ENCODE peak calls at places on chromosomes 6 and 20, in five cellular contexts. P is mesenchymal stem cell, C is trophoblast cell, K is H9, Y is H1. X is an unnamed sample.

GRCh38 chr6:110558575-110558974 is 82.2 kb upstream of the SLC22A16 start:
- DNase-seq in C (no peak), P (no peak), Y (no peak), K (no peak), X (no peak)

GRCh38 chr6:67544851-67545452 is 1090.1 kb upstream of the ADGRB3 start:
- DNase-seq in P (no peak), C (no peak), K (no peak), Y (no peak), X (no peak)

GRCh38 chr6:161876231-161876630 is 602.4 kb upstream of the AGPAT4 start:
- DNase-seq in P (no peak), C (peak; percentile 80), Y (no peak), K (no peak), X (no peak)

GRCh38 chr6:166667886-166668620 is 41.0 kb upstream of the RPS6KA2 start:
- DNase-seq in C (no peak), K (no peak), Y (no peak), P (no peak), X (no peak)

GRCh38 chr20:31666258-31667042 is 28.7 kb downstream of the COX4I2 start:
- DNase-seq in K (no peak), Y (no peak), C (peak; percentile 32), P (no peak), X (no peak)

GRCh38 chr6:33885121-33886057 is 81.6 kb upstream of the MLN start:
- DNase-seq in C (peak; percentile 12), Y (no peak), P (peak; percentile 73), K (no peak), X (no peak)

GRCh38 chr6:75735491-75736186 is 13.4 kb upstream of the MYO6 start:
- DNase-seq in Y (no peak), C (peak; percentile 27), P (peak; percentile 67), K (no peak), X (no peak)

GRCh38 chr6:74606488-74607135 is 599.2 kb downstream of the COL12A1 start:
- DNase-seq in C (peak; percentile 33), P (peak; percentile 94), K (no peak), Y (no peak), X (no peak)

GRCh38 chr6:170092826-170093225 is 198.1 kb downstream of the DLL1 start:
- DNase-seq in K (no peak), Y (no peak), P (no peak), C (no peak), X (no peak)

GRCh38 chr6:170091639-170092579 is 199.0 kb downstream of the DLL1 start:
- DNase-seq in C (no peak), P (no peak), Y (no peak), K (no peak), X (no peak)

GRCh38 chr6:170090561-170090960 is 200.3 kb downstream of the DLL1 start:
- DNase-seq in Y (no peak), P (no peak), C (no peak), K (no peak), X (no peak)

GRCh38 chr6:170089937-170090335 is 200.9 kb downstream of the DLL1 start:
- DNase-seq in K (no peak), C (no peak), P (no peak), Y (no peak), X (no peak)

GRCh38 chr6:170091000-170091638 is 199.8 kb downstream of the DLL1 start:
- DNase-seq in P (no peak), K (no peak), Y (no peak), C (no peak), X (no peak)
- H3K9me3 ChIP-seq in P (no peaks in the 10 kb centered on the region), K (no peaks in the 10 kb centered on the region), Y (no peaks in the 10 kb centered on the region), C (peaks cover 4% of the 10 kb centered on the region), X (no peaks in the 10 kb centered on the region)

GRCh38 chr6:25010166-25010565 is 74.4 kb upstream of the RIPOR2 start:
- DNase-seq in K (no peak), Y (no peak), C (peak; percentile 18), P (no peak), X (no peak)
- H3K4me1 ChIP-seq in K (no peaks in the 10 kb centered on the region), Y (peaks cover 3% of the 10 kb centered on the region), C (peaks cover 4% of the 10 kb centered on the region), P (peaks cover 8% of the 10 kb centered on the region), X (peaks cover 5% of the 10 kb centered on the region)

GRCh38 chr6:35051997-35052583 is 89.0 kb downstream of the TCP11 start:
- DNase-seq in Y (no peak), C (no peak), K (no peak), P (no peak), X (no peak)

GRCh38 chr6:35054743-35055130 is 86.4 kb downstream of the TCP11 start:
- DNase-seq in K (no peak), C (no peak), Y (no peak), P (no peak), X (no peak)

GRCh38 chr6:35052694-35053565 is 88.2 kb downstream of the TCP11 start:
- DNase-seq in Y (no peak), C (no peak), K (no peak), P (peak; percentile 75), X (peak; percentile 57)

GRCh38 chr6:35054106-35054742 is 86.9 kb downstream of the TCP11 start:
- DNase-seq in Y (no peak), P (no peak), K (no peak), C (no peak), X (no peak)

GRCh38 chr6:35053701-35054100 is 87.4 kb downstream of the TCP11 start:
- DNase-seq in K (no peak), C (no peak), P (no peak), Y (no peak), X (no peak)
- H2BK12ac ChIP-seq in K (no peak overlapping the region), C (no peak overlapping the region), P (no peak overlapping the region), Y (no peak overlapping the region), X (no peak overlapping the region)

GRCh38 chr20:18187020-18187419 is 49.4 kb downstream of the KAT14 start:
- DNase-seq in P (peak; percentile 9), Y (no peak), C (peak; percentile 99), K (no peak), X (no peak)

GRCh38 chr20:18190466-18191233 is 53.0 kb downstream of the KAT14 start:
- DNase-seq in Y (no peak), C (peak; percentile 45), P (no peak), K (no peak), X (no peak)

GRCh38 chr20:18188446-18188845 is 50.8 kb downstream of the KAT14 start:
- DNase-seq in K (no peak), P (no peak), C (no peak), Y (no peak), X (no peak)

GRCh38 chr20:18195931-18196330 is 58.3 kb downstream of the KAT14 start:
- DNase-seq in K (no peak), Y (no peak), P (no peak), C (peak; percentile 73), X (no peak)

GRCh38 chr20:18191336-18191735 is 53.7 kb downstream of the KAT14 start:
- DNase-seq in P (no peak), C (no peak), Y (no peak), K (no peak), X (no peak)
- H3K9me3 ChIP-seq in P (no peaks in the 10 kb centered on the region), C (peaks cover 2% of the 10 kb centered on the region), Y (no peaks in the 10 kb centered on the region), K (no peaks in the 10 kb centered on the region), X (no peaks in the 10 kb centered on the region)

GRCh38 chr20:46708172-46708860 is 1.1 kb upstream of the SLC2A10 start:
- DNase-seq in Y (no peak), K (peak; percentile 78), P (no peak), C (peak; percentile 81), X (no peak)

GRCh38 chr20:46709055-46709458 is 392 bp upstream of the SLC2A10 start:
- DNase-seq in P (no peak), Y (no peak), C (peak; percentile 29), K (no peak), X (no peak)

GRCh38 chr20:46710149-46710913 is 882 bp downstream of the SLC2A10 start:
- DNase-seq in Y (no peak), K (no peak), P (no peak), C (peak; percentile 37), X (no peak)

GRCh38 chr20:46712056-46712636 is 2.7 kb downstream of the SLC2A10 start:
- DNase-seq in K (no peak), Y (no peak), C (no peak), P (no peak), X (no peak)

DNA sequence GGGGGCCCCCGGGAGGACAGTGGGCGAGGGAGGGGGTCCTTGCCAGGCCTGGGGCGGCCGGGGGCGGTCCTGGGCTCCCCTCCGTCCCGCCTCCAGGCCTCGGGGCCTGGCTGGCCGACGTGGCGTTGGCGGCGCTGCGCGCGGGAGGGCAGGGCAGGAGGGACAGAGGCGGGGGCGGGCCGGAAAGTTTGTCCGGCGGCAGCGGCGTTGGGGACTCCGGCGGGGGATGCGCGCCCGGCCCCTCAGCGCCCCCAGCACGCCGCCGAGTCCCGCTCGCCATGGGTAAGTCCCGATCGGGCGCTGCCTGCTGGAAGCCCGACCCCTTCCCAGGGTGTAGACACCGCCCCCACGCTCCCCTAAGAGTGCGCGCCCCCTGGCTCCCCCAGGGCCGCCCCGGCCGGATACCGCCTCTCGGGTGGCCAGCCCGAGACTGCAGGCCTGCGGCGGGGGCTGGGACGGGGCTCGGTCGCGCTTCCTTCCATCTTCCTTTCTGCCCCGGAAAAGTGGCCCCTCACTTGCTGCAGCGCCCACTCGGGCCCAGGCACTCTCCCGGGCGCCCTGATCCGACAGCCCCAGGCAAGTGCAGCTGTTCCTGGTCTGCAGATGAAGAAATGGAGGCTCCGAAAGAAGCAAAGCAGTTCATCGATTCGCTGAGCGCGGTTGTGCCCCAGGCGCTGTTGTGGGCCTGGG is at the start of gene SLC2A10:
- DNase-seq in C (peak; percentile 72), Y (no peak), K (peak; percentile 65), P (peak; percentile 72), X (peak; percentile 40)
- H3K4me1 ChIP-seq in C (peaks cover 11% of the 10 kb centered on the region), Y (peaks cover 12% of the 10 kb centered on the region), K (no peaks in the 10 kb centered on the region), P (peaks cover 8% of the 10 kb centered on the region), X (peaks cover 3% of the 10 kb centered on the region)

GRCh38 chr6:156910011-156910334 is 132.8 kb downstream of the ARID1B start:
- DNase-seq in C (no peak), P (no peak), K (no peak), Y (no peak), X (no peak)

GRCh38 chr6:156909212-156910010 is 132.2 kb downstream of the ARID1B start:
- DNase-seq in C (no peak), K (no peak), P (no peak), Y (no peak), X (no peak)

GRCh38 chr6:156905801-156906200 is 128.6 kb downstream of the ARID1B start:
- DNase-seq in C (no peak), Y (no peak), P (no peak), K (no peak), X (no peak)

GRCh38 chr6:156904176-156904967 is 127.2 kb downstream of the ARID1B start:
- DNase-seq in C (peak; percentile 28), P (no peak), K (no peak), Y (no peak), X (no peak)

GRCh38 chr6:156906451-156906850 is 129.3 kb downstream of the ARID1B start:
- DNase-seq in K (no peak), P (no peak), Y (no peak), C (no peak), X (no peak)
- H2BK12ac ChIP-seq in K (no peak overlapping the region), P (no peak overlapping the region), Y (no peak overlapping the region), C (no peak overlapping the region), X (no peak overlapping the region)

DNA sequence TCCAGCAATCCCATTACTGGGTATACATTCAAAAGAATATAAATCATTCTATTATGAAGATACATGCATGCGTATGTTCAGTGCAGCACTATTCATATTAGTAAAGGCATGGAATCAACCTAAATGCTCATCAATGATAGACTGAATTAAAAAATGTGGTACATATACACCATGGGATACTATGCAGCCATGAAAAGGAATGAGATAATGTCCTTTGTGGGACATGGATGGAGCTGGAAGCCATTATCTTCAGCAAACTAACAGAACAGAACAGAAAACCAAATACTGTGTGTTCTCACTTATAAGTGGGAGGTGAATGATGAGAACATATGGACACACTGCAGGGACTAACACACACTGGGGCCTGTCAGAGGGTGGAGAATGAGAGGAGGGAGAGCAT is 261.6 kb downstream of the GMDS start:
- DNase-seq in P (no peak), Y (no peak), K (no peak), C (no peak), X (no peak)
- H3K9me3 ChIP-seq in P (peaks cover 34% of the 10 kb centered on the region), Y (peaks cover 3% of the 10 kb centered on the region), K (no peaks in the 10 kb centered on the region), C (no peaks in the 10 kb centered on the region), X (no peaks in the 10 kb centered on the region)